ENCODE peak calls at places on chromosomes 7 and 10, in four cellular contexts. One of them, this sample, is unnamed.

GRCh38 chr7:122995600-122995999 is at the start of gene TAS2R16:
- DNase-seq in GM12878: no peak
- DNase-seq in K562: no peak
- DNase-seq in HepG2: no peak
- DNase-seq in this sample: no peak

GRCh38 chr7:70189261-70189660 is 591.0 kb downstream of the AUTS2 start:
- DNase-seq in GM12878: no peak
- DNase-seq in K562: no peak
- DNase-seq in HepG2: no peak
- DNase-seq in this sample: no peak

GRCh38 chr10:130215076-130215917 is 79.1 kb downstream of the GLRX3 start:
- DNase-seq in GM12878: no peak
- DNase-seq in K562: no peak
- DNase-seq in HepG2: no peak
- DNase-seq in this sample: no peak

GRCh38 chr7:30656006-30656575 is 26.2 kb downstream of the CRHR2 start:
- DNase-seq in GM12878: no peak
- DNase-seq in K562: no peak
- DNase-seq in HepG2: no peak
- DNase-seq in this sample: no peak

GRCh38 chr7:85162743-85163142 is 24.1 kb downstream of the SEMA3D start:
- DNase-seq in GM12878: no peak
- DNase-seq in K562: no peak
- DNase-seq in HepG2: no peak
- DNase-seq in this sample: no peak

GRCh38 chr7:6536899-6537298 is 14.4 kb downstream of the GRID2IP start:
- DNase-seq in GM12878: no peak
- DNase-seq in K562: peak; percentile 41
- DNase-seq in HepG2: no peak
- DNase-seq in this sample: no peak

GRCh38 chr7:30722671-30723070 is 29.3 kb upstream of the INMT start:
- DNase-seq in GM12878: no peak
- DNase-seq in K562: no peak
- DNase-seq in HepG2: no peak
- DNase-seq in this sample: no peak

GRCh38 chr7:20172736-20173334 is 44.3 kb downstream of the MACC1 start:
- DNase-seq in GM12878: no peak
- DNase-seq in K562: peak; percentile 20
- DNase-seq in HepG2: peak; percentile 33
- DNase-seq in this sample: peak; percentile 61

GRCh38 chr10:22335204-22335956 is 9.9 kb upstream of the SPAG6 start:
- DNase-seq in GM12878: no peak
- DNase-seq in K562: no peak
- DNase-seq in HepG2: no peak
- DNase-seq in this sample: peak; percentile 52

GRCh38 chr7:85890244-85890811 is 703.5 kb upstream of the SEMA3D start:
- DNase-seq in GM12878: no peak
- DNase-seq in K562: no peak
- DNase-seq in HepG2: peak; percentile 39
- DNase-seq in this sample: peak; percentile 10

GRCh38 chr7:99132922-99133321 is 11.0 kb downstream of the SMURF1 start:
- DNase-seq in GM12878: no peak
- DNase-seq in K562: no peak
- DNase-seq in HepG2: peak; percentile 21
- DNase-seq in this sample: no peak

GRCh38 chr7:1160665-1161010 is 642 bp upstream of the ZFAND2A start:
- DNase-seq in GM12878: no peak
- DNase-seq in K562: peak; percentile 73
- DNase-seq in HepG2: peak; percentile 63
- DNase-seq in this sample: peak; percentile 62

GRCh38 chr7:108211382-108212201 is 81.4 kb upstream of the LAMB4 start:
- DNase-seq in GM12878: peak; percentile 80
- DNase-seq in K562: peak; percentile 60
- DNase-seq in HepG2: peak; percentile 42
- DNase-seq in this sample: peak; percentile 55

GRCh38 chr7:131383417-131383816 is 55.7 kb downstream of the MKLN1 start:
- DNase-seq in GM12878: no peak
- DNase-seq in K562: no peak
- DNase-seq in HepG2: no peak
- DNase-seq in this sample: no peak

GRCh38 chr7:95318501-95318900 is 5.8 kb downstream of the PON1 start:
- DNase-seq in GM12878: no peak
- DNase-seq in K562: no peak
- DNase-seq in HepG2: peak; percentile 68
- DNase-seq in this sample: no peak

GRCh38 chr10:98264378-98265065 is 3.5 kb downstream of the LOXL4 start:
- DNase-seq in GM12878: no peak
- DNase-seq in K562: no peak
- DNase-seq in HepG2: no peak
- DNase-seq in this sample: no peak

GRCh38 chr10:4514445-4515108 is 311.4 kb upstream of the AKR1E2 start:
- DNase-seq in GM12878: peak; percentile 13
- DNase-seq in K562: no peak
- DNase-seq in HepG2: no peak
- DNase-seq in this sample: no peak

GRCh38 chr10:93333278-93333978 is 148.7 kb downstream of the MYOF start:
- DNase-seq in GM12878: no peak
- DNase-seq in K562: no peak
- DNase-seq in HepG2: no peak
- DNase-seq in this sample: no peak

GRCh38 chr7:16067695-16068094 is 353.6 kb downstream of the CRPPA start:
- DNase-seq in GM12878: no peak
- DNase-seq in K562: no peak
- DNase-seq in HepG2: no peak
- DNase-seq in this sample: no peak

GRCh38 chr7:73971315-73971700 is 56.7 kb upstream of the ELN start:
- DNase-seq in GM12878: peak; percentile 4
- DNase-seq in K562: no peak
- DNase-seq in HepG2: no peak
- DNase-seq in this sample: no peak

DNA sequence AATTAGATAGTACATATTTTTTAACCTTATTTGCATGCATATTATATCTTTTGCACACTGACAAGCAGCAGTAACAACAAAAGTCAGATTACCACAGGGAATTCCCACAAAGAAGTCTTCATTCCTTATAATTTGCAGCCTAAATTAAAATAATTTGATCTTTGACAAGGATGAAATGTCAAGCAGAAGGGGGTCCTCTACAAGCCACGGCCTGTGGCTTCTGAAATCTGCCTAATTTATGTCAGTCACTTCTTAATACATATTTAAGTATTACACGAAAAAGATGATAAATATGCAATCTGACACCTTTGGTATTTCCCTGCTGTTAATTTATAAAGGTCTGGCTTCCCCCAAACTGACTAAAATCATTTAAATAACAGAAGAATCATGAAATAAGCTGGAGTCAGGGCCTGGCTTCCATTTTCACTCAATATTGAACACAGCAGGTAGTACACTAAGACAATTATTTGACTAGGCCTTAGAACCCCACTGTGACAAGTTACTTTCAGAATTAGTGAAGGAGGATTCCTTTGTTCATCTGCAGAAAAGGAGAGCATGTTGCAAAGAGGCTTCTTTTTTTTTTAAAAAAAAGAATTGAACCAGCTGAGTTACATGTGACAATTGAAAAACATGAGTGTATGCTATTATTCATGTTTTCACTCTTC is 351.1 kb upstream of the ETV1 start:
- DNase-seq in GM12878: no peak
- DNase-seq in K562: no peak
- DNase-seq in HepG2: no peak
- DNase-seq in this sample: no peak
- TF ChIP-seq ESRRA in GM12878: no peak
- TF ChIP-seq ESRRA in K562: no peak
- TF ChIP-seq ESRRA in HepG2: no peak
- TF ChIP-seq ESRRA in this sample: no peak

GRCh38 chr7:134997214-134997885 is 11.0 kb downstream of the AGBL3 start:
- DNase-seq in GM12878: no peak
- DNase-seq in K562: no peak
- DNase-seq in HepG2: peak; percentile 98
- DNase-seq in this sample: no peak

GRCh38 chr7:134995239-134996096 is 9.2 kb downstream of the AGBL3 start:
- DNase-seq in GM12878: peak; percentile 87
- DNase-seq in K562: no peak
- DNase-seq in HepG2: no peak
- DNase-seq in this sample: no peak

GRCh38 chr7:134999136-134999535 is 12.8 kb downstream of the AGBL3 start:
- DNase-seq in GM12878: no peak
- DNase-seq in K562: no peak
- DNase-seq in HepG2: no peak
- DNase-seq in this sample: no peak

GRCh38 chr7:134993877-134994456 is 7.7 kb downstream of the AGBL3 start:
- DNase-seq in GM12878: no peak
- DNase-seq in K562: no peak
- DNase-seq in HepG2: no peak
- DNase-seq in this sample: no peak

GRCh38 chr7:134996097-134996550 is 9.8 kb downstream of the AGBL3 start:
- DNase-seq in GM12878: peak; percentile 96
- DNase-seq in K562: no peak
- DNase-seq in HepG2: no peak
- DNase-seq in this sample: peak; percentile 5
- TF ChIP-seq POLR2AphosphoS2 in GM12878: peak; percentile 20
- TF ChIP-seq POLR2AphosphoS2 in K562: no peak
- TF ChIP-seq POLR2AphosphoS2 in HepG2: no peak
- TF ChIP-seq POLR2AphosphoS2 in this sample: no peak

DNA sequence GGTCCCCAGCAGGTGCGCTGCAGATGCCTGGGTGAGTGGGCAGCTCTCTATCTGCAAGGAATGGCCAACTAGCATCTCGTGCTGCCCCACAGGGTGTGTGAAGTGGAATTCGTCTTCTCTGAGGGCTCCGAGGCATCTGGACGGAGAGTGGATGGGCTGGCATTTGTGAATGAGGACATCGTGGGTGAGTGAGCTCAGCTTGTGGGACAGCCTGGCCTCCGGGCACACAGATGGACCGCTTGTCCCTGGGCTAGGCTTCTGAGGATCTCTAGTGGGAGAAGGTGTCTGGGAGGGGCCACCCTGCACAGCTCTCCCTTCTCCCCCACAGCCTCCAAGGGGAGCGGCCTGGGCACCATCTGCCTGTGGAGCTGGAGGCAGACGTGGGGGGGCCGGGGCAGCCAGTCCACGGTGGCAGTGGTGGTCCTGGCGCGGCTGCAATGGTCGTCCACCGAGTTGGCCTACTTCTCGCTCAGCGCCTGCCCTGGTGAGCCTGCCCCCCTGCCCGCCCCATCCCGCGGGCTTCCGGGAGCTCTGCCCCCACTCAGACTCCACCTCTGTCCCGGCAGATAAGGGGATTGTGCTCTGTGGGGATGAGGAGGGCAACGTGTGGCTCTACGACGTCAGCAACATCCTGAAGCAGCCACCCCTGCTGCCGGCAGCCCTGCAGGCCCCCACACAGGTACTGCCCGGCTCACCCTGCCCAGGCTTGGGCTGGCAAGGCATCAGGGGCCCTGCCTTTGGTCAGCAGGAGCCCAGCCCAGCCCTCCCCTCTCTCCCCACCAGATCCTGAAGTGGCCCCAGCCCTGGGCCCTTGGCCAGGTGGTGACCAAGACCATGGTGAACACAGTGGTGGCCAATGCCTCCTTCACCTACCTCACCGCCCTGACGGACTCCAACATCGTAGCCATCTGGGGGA is 6.3 kb downstream of the POLR2J start:
- DNase-seq in GM12878: no peak
- DNase-seq in K562: peak; percentile 50
- DNase-seq in HepG2: no peak
- DNase-seq in this sample: no peak
- TF ChIP-seq ESRRA in GM12878: no peak
- TF ChIP-seq ESRRA in K562: no peak
- TF ChIP-seq ESRRA in HepG2: no peak
- TF ChIP-seq ESRRA in this sample: no peak

GRCh38 chr10:50561266-50561665 is 62.5 kb downstream of the SGMS1 start:
- DNase-seq in GM12878: no peak
- DNase-seq in K562: no peak
- DNase-seq in HepG2: no peak
- DNase-seq in this sample: no peak

GRCh38 chr10:50561816-50562215 is 61.9 kb downstream of the SGMS1 start:
- DNase-seq in GM12878: no peak
- DNase-seq in K562: peak; percentile 50
- DNase-seq in HepG2: no peak
- DNase-seq in this sample: peak; percentile 14

GRCh38 chr10:50566150-50566549 is 57.6 kb downstream of the SGMS1 start:
- DNase-seq in GM12878: no peak
- DNase-seq in K562: no peak
- DNase-seq in HepG2: peak; percentile 48
- DNase-seq in this sample: no peak

GRCh38 chr10:50565301-50566083 is 58.3 kb downstream of the SGMS1 start:
- DNase-seq in GM12878: no peak
- DNase-seq in K562: no peak
- DNase-seq in HepG2: no peak
- DNase-seq in this sample: no peak

GRCh38 chr10:50563906-50564305 is 59.9 kb downstream of the SGMS1 start:
- DNase-seq in GM12878: no peak
- DNase-seq in K562: no peak
- DNase-seq in HepG2: peak; percentile 32
- DNase-seq in this sample: no peak
- TF ChIP-seq POLR2AphosphoS2 in GM12878: no peak
- TF ChIP-seq POLR2AphosphoS2 in K562: no peak
- TF ChIP-seq POLR2AphosphoS2 in HepG2: no peak
- TF ChIP-seq POLR2AphosphoS2 in this sample: no peak